ENCODE peak calls at places on chromosomes 7 and 10, in eight cellular contexts. One of them, this sample, is unnamed.

GRCh38 chr10:3647074-3647473 is 137.9 kb downstream of the KLF6 start:
- DNase-seq in BJ: no peak
- DNase-seq in WTC11: no peak
- DNase-seq in cardiac fibroblast: no peak
- DNase-seq in stomach: no peak
- DNase-seq in GM10248: no peak
- DNase-seq in choroid plexus epithelial cell: no peak
- DNase-seq in CD4-positive, alpha-beta T cell: no peak
- DNase-seq in this sample: no peak

GRCh38 chr10:34666008-34666700 is 148.9 kb downstream of the PARD3 start:
- DNase-seq in BJ: peak
- DNase-seq in WTC11: no peak
- DNase-seq in cardiac fibroblast: peak
- DNase-seq in stomach: peak
- DNase-seq in GM10248: peak
- DNase-seq in choroid plexus epithelial cell: peak
- DNase-seq in CD4-positive, alpha-beta T cell: no peak
- DNase-seq in this sample: no peak

GRCh38 chr10:21572578-21572977 is 38.5 kb downstream of the MLLT10 start:
- DNase-seq in BJ: no peak
- DNase-seq in WTC11: no peak
- DNase-seq in cardiac fibroblast: peak
- DNase-seq in stomach: no peak
- DNase-seq in GM10248: no peak
- DNase-seq in choroid plexus epithelial cell: peak
- DNase-seq in CD4-positive, alpha-beta T cell: no peak
- DNase-seq in this sample: no peak

GRCh38 chr7:82435769-82436168 is 7.8 kb downstream of the CACNA2D1 start:
- DNase-seq in BJ: no peak
- DNase-seq in WTC11: no peak
- DNase-seq in cardiac fibroblast: no peak
- DNase-seq in stomach: no peak
- DNase-seq in GM10248: no peak
- DNase-seq in choroid plexus epithelial cell: no peak
- DNase-seq in CD4-positive, alpha-beta T cell: no peak
- DNase-seq in this sample: no peak

GRCh38 chr7:104299323-104299722 is 29.1 kb upstream of the LHFPL3 start:
- DNase-seq in BJ: no peak
- DNase-seq in WTC11: no peak
- DNase-seq in cardiac fibroblast: no peak
- DNase-seq in stomach: no peak
- DNase-seq in GM10248: no peak
- DNase-seq in choroid plexus epithelial cell: no peak
- DNase-seq in CD4-positive, alpha-beta T cell: no peak
- DNase-seq in this sample: no peak

GRCh38 chr10:119313645-119314044 is 106.3 kb downstream of the GRK5 start:
- DNase-seq in BJ: no peak
- DNase-seq in WTC11: no peak
- DNase-seq in cardiac fibroblast: no peak
- DNase-seq in stomach: no peak
- DNase-seq in GM10248: peak
- DNase-seq in choroid plexus epithelial cell: no peak
- DNase-seq in CD4-positive, alpha-beta T cell: peak
- DNase-seq in this sample: peak

GRCh38 chr7:140899883-140900282 is 24.8 kb downstream of the BRAF start:
- DNase-seq in BJ: no peak
- DNase-seq in WTC11: no peak
- DNase-seq in cardiac fibroblast: no peak
- DNase-seq in stomach: no peak
- DNase-seq in GM10248: no peak
- DNase-seq in choroid plexus epithelial cell: no peak
- DNase-seq in CD4-positive, alpha-beta T cell: no peak
- DNase-seq in this sample: no peak

GRCh38 chr7:27860800-27861199 is 120.8 kb downstream of the TAX1BP1 start:
- DNase-seq in BJ: no peak
- DNase-seq in WTC11: no peak
- DNase-seq in cardiac fibroblast: no peak
- DNase-seq in stomach: no peak
- DNase-seq in GM10248: no peak
- DNase-seq in choroid plexus epithelial cell: no peak
- DNase-seq in CD4-positive, alpha-beta T cell: no peak
- DNase-seq in this sample: no peak

GRCh38 chr10:89550509-89550908 is 15.1 kb upstream of the SLC16A12 start:
- DNase-seq in BJ: no peak
- DNase-seq in WTC11: no peak
- DNase-seq in cardiac fibroblast: peak
- DNase-seq in stomach: peak
- DNase-seq in GM10248: no peak
- DNase-seq in choroid plexus epithelial cell: peak
- DNase-seq in CD4-positive, alpha-beta T cell: no peak
- DNase-seq in this sample: no peak

GRCh38 chr7:155619634-155620271 is 24.7 kb upstream of the RBM33 start:
- DNase-seq in BJ: no peak
- DNase-seq in WTC11: no peak
- DNase-seq in cardiac fibroblast: no peak
- DNase-seq in stomach: no peak
- DNase-seq in GM10248: no peak
- DNase-seq in choroid plexus epithelial cell: no peak
- DNase-seq in CD4-positive, alpha-beta T cell: no peak
- DNase-seq in this sample: no peak

GRCh38 chr7:84941291-84941690 is 245.6 kb downstream of the SEMA3D start:
- DNase-seq in BJ: no peak
- DNase-seq in WTC11: no peak
- DNase-seq in cardiac fibroblast: peak
- DNase-seq in stomach: no peak
- DNase-seq in GM10248: no peak
- DNase-seq in choroid plexus epithelial cell: peak
- DNase-seq in CD4-positive, alpha-beta T cell: no peak
- DNase-seq in this sample: no peak

GRCh38 chr7:33040803-33041516 is 21.6 kb downstream of the NT5C3A start:
- DNase-seq in BJ: no peak
- DNase-seq in WTC11: no peak
- DNase-seq in cardiac fibroblast: peak
- DNase-seq in stomach: peak
- DNase-seq in GM10248: peak
- DNase-seq in choroid plexus epithelial cell: peak
- DNase-seq in CD4-positive, alpha-beta T cell: peak
- DNase-seq in this sample: peak

GRCh38 chr7:115637123-115637522 is 393.4 kb downstream of the TFEC start:
- DNase-seq in BJ: no peak
- DNase-seq in WTC11: no peak
- DNase-seq in cardiac fibroblast: no peak
- DNase-seq in stomach: no peak
- DNase-seq in GM10248: no peak
- DNase-seq in choroid plexus epithelial cell: no peak
- DNase-seq in CD4-positive, alpha-beta T cell: no peak
- DNase-seq in this sample: no peak

GRCh38 chr10:107614939-107615665 is 450.6 kb upstream of the SORCS1 start:
- DNase-seq in BJ: peak
- DNase-seq in WTC11: no peak
- DNase-seq in cardiac fibroblast: no peak
- DNase-seq in stomach: no peak
- DNase-seq in GM10248: no peak
- DNase-seq in choroid plexus epithelial cell: peak
- DNase-seq in CD4-positive, alpha-beta T cell: no peak
- DNase-seq in this sample: no peak

GRCh38 chr7:127782075-127782474 is 130.1 kb downstream of the SND1 start:
- DNase-seq in BJ: no peak
- DNase-seq in WTC11: no peak
- DNase-seq in cardiac fibroblast: no peak
- DNase-seq in stomach: no peak
- DNase-seq in GM10248: no peak
- DNase-seq in choroid plexus epithelial cell: no peak
- DNase-seq in CD4-positive, alpha-beta T cell: no peak
- DNase-seq in this sample: no peak

GRCh38 chr7:134632937-134633540 is 13.6 kb upstream of the BPGM start:
- DNase-seq in BJ: no peak
- DNase-seq in WTC11: no peak
- DNase-seq in cardiac fibroblast: peak
- DNase-seq in stomach: no peak
- DNase-seq in GM10248: peak
- DNase-seq in choroid plexus epithelial cell: peak
- DNase-seq in CD4-positive, alpha-beta T cell: peak
- DNase-seq in this sample: peak
- TF ChIP-seq CTCF in BJ: peak
- TF ChIP-seq CTCF in WTC11: peak
- TF ChIP-seq CTCF in cardiac fibroblast: peak
- TF ChIP-seq CTCF in stomach: peak
- TF ChIP-seq CTCF in GM10248: peak
- TF ChIP-seq CTCF in choroid plexus epithelial cell: peak
- TF ChIP-seq CTCF in CD4-positive, alpha-beta T cell: peak
- TF ChIP-seq CTCF in this sample: peak

GRCh38 chr10:11869211-11869610 is 46.1 kb downstream of the PROSER2 start:
- DNase-seq in BJ: no peak
- DNase-seq in WTC11: no peak
- DNase-seq in cardiac fibroblast: no peak
- DNase-seq in stomach: no peak
- DNase-seq in GM10248: no peak
- DNase-seq in choroid plexus epithelial cell: no peak
- DNase-seq in CD4-positive, alpha-beta T cell: no peak
- DNase-seq in this sample: no peak

GRCh38 chr10:11870900-11871407 is 47.8 kb downstream of the PROSER2 start:
- DNase-seq in BJ: no peak
- DNase-seq in WTC11: no peak
- DNase-seq in cardiac fibroblast: no peak
- DNase-seq in stomach: no peak
- DNase-seq in GM10248: no peak
- DNase-seq in choroid plexus epithelial cell: no peak
- DNase-seq in CD4-positive, alpha-beta T cell: no peak
- DNase-seq in this sample: no peak

GRCh38 chr10:11869743-11870460 is 46.7 kb downstream of the PROSER2 start:
- DNase-seq in BJ: no peak
- DNase-seq in WTC11: no peak
- DNase-seq in cardiac fibroblast: peak
- DNase-seq in stomach: no peak
- DNase-seq in GM10248: no peak
- DNase-seq in choroid plexus epithelial cell: peak
- DNase-seq in CD4-positive, alpha-beta T cell: no peak
- DNase-seq in this sample: no peak

GRCh38 chr10:11871470-11871869 is 48.3 kb downstream of the PROSER2 start:
- DNase-seq in BJ: no peak
- DNase-seq in WTC11: no peak
- DNase-seq in cardiac fibroblast: peak
- DNase-seq in stomach: no peak
- DNase-seq in GM10248: no peak
- DNase-seq in choroid plexus epithelial cell: peak
- DNase-seq in CD4-positive, alpha-beta T cell: no peak
- DNase-seq in this sample: no peak

GRCh38 chr10:11870461-11870780 is 47.3 kb downstream of the PROSER2 start:
- DNase-seq in BJ: no peak
- DNase-seq in WTC11: no peak
- DNase-seq in cardiac fibroblast: no peak
- DNase-seq in stomach: no peak
- DNase-seq in GM10248: no peak
- DNase-seq in choroid plexus epithelial cell: no peak
- DNase-seq in CD4-positive, alpha-beta T cell: no peak
- DNase-seq in this sample: no peak
- TF ChIP-seq CTCF in BJ: no peak
- TF ChIP-seq CTCF in WTC11: no peak
- TF ChIP-seq CTCF in cardiac fibroblast: no peak
- TF ChIP-seq CTCF in stomach: no peak
- TF ChIP-seq CTCF in GM10248: no peak
- TF ChIP-seq CTCF in choroid plexus epithelial cell: no peak
- TF ChIP-seq CTCF in CD4-positive, alpha-beta T cell: no peak
- TF ChIP-seq CTCF in this sample: no peak

GRCh38 chr7:19448091-19448490 is 260.7 kb downstream of the POLR1F start:
- DNase-seq in BJ: no peak
- DNase-seq in WTC11: no peak
- DNase-seq in cardiac fibroblast: no peak
- DNase-seq in stomach: no peak
- DNase-seq in GM10248: no peak
- DNase-seq in choroid plexus epithelial cell: no peak
- DNase-seq in CD4-positive, alpha-beta T cell: no peak
- DNase-seq in this sample: no peak

GRCh38 chr7:19442016-19442785 is 266.6 kb downstream of the POLR1F start:
- DNase-seq in BJ: no peak
- DNase-seq in WTC11: peak
- DNase-seq in cardiac fibroblast: peak
- DNase-seq in stomach: no peak
- DNase-seq in GM10248: no peak
- DNase-seq in choroid plexus epithelial cell: peak
- DNase-seq in CD4-positive, alpha-beta T cell: no peak
- DNase-seq in this sample: no peak
- TF ChIP-seq CTCF in BJ: peak
- TF ChIP-seq CTCF in WTC11: no peak
- TF ChIP-seq CTCF in cardiac fibroblast: peak
- TF ChIP-seq CTCF in stomach: no peak
- TF ChIP-seq CTCF in GM10248: peak
- TF ChIP-seq CTCF in choroid plexus epithelial cell: peak
- TF ChIP-seq CTCF in CD4-positive, alpha-beta T cell: no peak
- TF ChIP-seq CTCF in this sample: no peak

GRCh38 chr7:128954830-128955797 is 17.4 kb downstream of the IRF5 start:
- DNase-seq in BJ: peak
- DNase-seq in WTC11: no peak
- DNase-seq in cardiac fibroblast: peak
- DNase-seq in stomach: no peak
- DNase-seq in GM10248: peak
- DNase-seq in choroid plexus epithelial cell: peak
- DNase-seq in CD4-positive, alpha-beta T cell: no peak
- DNase-seq in this sample: no peak
- TF ChIP-seq CTCF in BJ: no peak
- TF ChIP-seq CTCF in WTC11: no peak
- TF ChIP-seq CTCF in cardiac fibroblast: no peak
- TF ChIP-seq CTCF in stomach: no peak
- TF ChIP-seq CTCF in GM10248: no peak
- TF ChIP-seq CTCF in choroid plexus epithelial cell: no peak
- TF ChIP-seq CTCF in CD4-positive, alpha-beta T cell: no peak
- TF ChIP-seq CTCF in this sample: no peak

GRCh38 chr10:117519895-117520294 is 22.7 kb upstream of the EMX2 start:
- DNase-seq in BJ: no peak
- DNase-seq in WTC11: no peak
- DNase-seq in cardiac fibroblast: no peak
- DNase-seq in stomach: no peak
- DNase-seq in GM10248: no peak
- DNase-seq in choroid plexus epithelial cell: no peak
- DNase-seq in CD4-positive, alpha-beta T cell: no peak
- DNase-seq in this sample: no peak

GRCh38 chr10:117514971-117515370 is 27.6 kb upstream of the EMX2 start:
- DNase-seq in BJ: no peak
- DNase-seq in WTC11: no peak
- DNase-seq in cardiac fibroblast: no peak
- DNase-seq in stomach: no peak
- DNase-seq in GM10248: no peak
- DNase-seq in choroid plexus epithelial cell: no peak
- DNase-seq in CD4-positive, alpha-beta T cell: no peak
- DNase-seq in this sample: no peak

GRCh38 chr10:117519366-117519765 is 23.2 kb upstream of the EMX2 start:
- DNase-seq in BJ: no peak
- DNase-seq in WTC11: no peak
- DNase-seq in cardiac fibroblast: no peak
- DNase-seq in stomach: no peak
- DNase-seq in GM10248: no peak
- DNase-seq in choroid plexus epithelial cell: no peak
- DNase-seq in CD4-positive, alpha-beta T cell: no peak
- DNase-seq in this sample: no peak

DNA sequence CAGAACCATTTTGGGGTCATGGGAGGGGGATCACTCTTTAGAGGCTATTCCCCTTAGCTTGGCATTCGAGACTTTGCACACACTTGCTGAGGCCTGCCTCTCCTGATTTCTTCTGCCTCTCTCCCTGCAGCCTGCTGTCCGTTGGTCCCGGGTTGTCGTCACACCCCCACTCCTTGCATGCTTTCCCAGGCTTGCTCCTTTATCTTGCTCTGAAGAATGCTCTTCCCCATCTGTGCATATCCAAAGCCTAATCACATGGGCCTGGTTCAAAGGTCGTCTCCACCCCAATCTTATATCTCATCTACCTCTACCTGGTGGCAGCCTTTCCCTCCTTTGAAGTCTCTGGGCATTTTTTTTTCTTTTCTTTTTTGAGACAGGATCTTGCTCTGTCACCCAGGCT is 24.3 kb upstream of the EMX2 start:
- DNase-seq in BJ: no peak
- DNase-seq in WTC11: no peak
- DNase-seq in cardiac fibroblast: no peak
- DNase-seq in stomach: no peak
- DNase-seq in GM10248: no peak
- DNase-seq in choroid plexus epithelial cell: no peak
- DNase-seq in CD4-positive, alpha-beta T cell: no peak
- DNase-seq in this sample: no peak
- TF ChIP-seq CTCF in BJ: no peak
- TF ChIP-seq CTCF in WTC11: no peak
- TF ChIP-seq CTCF in cardiac fibroblast: no peak
- TF ChIP-seq CTCF in stomach: no peak
- TF ChIP-seq CTCF in GM10248: no peak
- TF ChIP-seq CTCF in choroid plexus epithelial cell: no peak
- TF ChIP-seq CTCF in CD4-positive, alpha-beta T cell: no peak
- TF ChIP-seq CTCF in this sample: no peak

This sample was measured in activated CD8-positive, alpha-beta T cell treated with anti-CD3 and anti-CD28 coated beads for 36 hours.